ENCODE peak calls at places on chromosomes 7 and 10, in nine cellular contexts. One of them, this sample, is unnamed.
A peak's percentile ranks its signal among the peaks of the same experiment; 100 is the strongest.

GRCh38 chr7:156919132-156919713 is 26.2 kb upstream of the LMBR1 start:
- DNase-seq in RWPE1: no peak
- DNase-seq in iPS-NIHi11: no peak
- DNase-seq in upper lobe of right lung: peak; percentile 49
- DNase-seq in psoas muscle: no peak
- DNase-seq in stimulated activated naive CD8-positive, alpha-beta T cell treated with anti-CD3 and anti-CD28 coated beads, Interleukin-15, Interleukin-2, amounts not matched to agents 100 U/mL and 50 U/mL, for 24 hours: no peak
- DNase-seq in bronchial epithelial cell: no peak
- DNase-seq in gastrocnemius medialis: no peak
- DNase-seq in stimulated activated CD8-positive, alpha-beta memory T cell treated with anti-CD3 and anti-CD28 coated beads, Interleukin-2, amount 100 ng/mL, for 48 hours: no peak
- DNase-seq in this sample: no peak

GRCh38 chr10:129771024-129771423 is 193.1 kb downstream of the EBF3 start:
- DNase-seq in RWPE1: no peak
- DNase-seq in iPS-NIHi11: no peak
- DNase-seq in upper lobe of right lung: no peak
- DNase-seq in psoas muscle: no peak
- DNase-seq in stimulated activated naive CD8-positive, alpha-beta T cell treated with anti-CD3 and anti-CD28 coated beads, Interleukin-15, Interleukin-2, amounts not matched to agents 100 U/mL and 50 U/mL, for 24 hours: no peak
- DNase-seq in bronchial epithelial cell: no peak
- DNase-seq in gastrocnemius medialis: no peak
- DNase-seq in stimulated activated CD8-positive, alpha-beta memory T cell treated with anti-CD3 and anti-CD28 coated beads, Interleukin-2, amount 100 ng/mL, for 48 hours: no peak
- DNase-seq in this sample: no peak

GRCh38 chr7:35630573-35630972 is 64.4 kb downstream of the HERPUD2 start:
- DNase-seq in RWPE1: no peak
- DNase-seq in iPS-NIHi11: no peak
- DNase-seq in upper lobe of right lung: no peak
- DNase-seq in psoas muscle: no peak
- DNase-seq in stimulated activated naive CD8-positive, alpha-beta T cell treated with anti-CD3 and anti-CD28 coated beads, Interleukin-15, Interleukin-2, amounts not matched to agents 100 U/mL and 50 U/mL, for 24 hours: no peak
- DNase-seq in bronchial epithelial cell: peak; percentile 8
- DNase-seq in gastrocnemius medialis: no peak
- DNase-seq in stimulated activated CD8-positive, alpha-beta memory T cell treated with anti-CD3 and anti-CD28 coated beads, Interleukin-2, amount 100 ng/mL, for 48 hours: no peak
- DNase-seq in this sample: peak; percentile 36

GRCh38 chr10:78518224-78518623 is 484.6 kb downstream of the RPS24 start:
- DNase-seq in RWPE1: no peak
- DNase-seq in iPS-NIHi11: no peak
- DNase-seq in upper lobe of right lung: no peak
- DNase-seq in psoas muscle: no peak
- DNase-seq in stimulated activated naive CD8-positive, alpha-beta T cell treated with anti-CD3 and anti-CD28 coated beads, Interleukin-15, Interleukin-2, amounts not matched to agents 100 U/mL and 50 U/mL, for 24 hours: no peak
- DNase-seq in bronchial epithelial cell: no peak
- DNase-seq in gastrocnemius medialis: no peak
- DNase-seq in stimulated activated CD8-positive, alpha-beta memory T cell treated with anti-CD3 and anti-CD28 coated beads, Interleukin-2, amount 100 ng/mL, for 48 hours: no peak
- DNase-seq in this sample: no peak

GRCh38 chr7:148856891-148857290 is 27.2 kb downstream of the EZH2 start:
- DNase-seq in RWPE1: no peak
- DNase-seq in iPS-NIHi11: no peak
- DNase-seq in upper lobe of right lung: no peak
- DNase-seq in psoas muscle: no peak
- DNase-seq in stimulated activated naive CD8-positive, alpha-beta T cell treated with anti-CD3 and anti-CD28 coated beads, Interleukin-15, Interleukin-2, amounts not matched to agents 100 U/mL and 50 U/mL, for 24 hours: no peak
- DNase-seq in bronchial epithelial cell: no peak
- DNase-seq in gastrocnemius medialis: no peak
- DNase-seq in stimulated activated CD8-positive, alpha-beta memory T cell treated with anti-CD3 and anti-CD28 coated beads, Interleukin-2, amount 100 ng/mL, for 48 hours: no peak
- DNase-seq in this sample: no peak

GRCh38 chr7:42876182-42877068 is 35.4 kb downstream of the C7orf25 start:
- DNase-seq in RWPE1: peak; percentile 57
- DNase-seq in iPS-NIHi11: peak; percentile 65
- DNase-seq in upper lobe of right lung: no peak
- DNase-seq in psoas muscle: no peak
- DNase-seq in stimulated activated naive CD8-positive, alpha-beta T cell treated with anti-CD3 and anti-CD28 coated beads, Interleukin-15, Interleukin-2, amounts not matched to agents 100 U/mL and 50 U/mL, for 24 hours: peak; percentile 73
- DNase-seq in bronchial epithelial cell: peak; percentile 66
- DNase-seq in gastrocnemius medialis: no peak
- DNase-seq in stimulated activated CD8-positive, alpha-beta memory T cell treated with anti-CD3 and anti-CD28 coated beads, Interleukin-2, amount 100 ng/mL, for 48 hours: peak; percentile 26
- DNase-seq in this sample: peak; percentile 50

GRCh38 chr7:47513741-47514241 is 68.1 kb downstream of the TNS3 start:
- DNase-seq in RWPE1: no peak
- DNase-seq in iPS-NIHi11: no peak
- DNase-seq in upper lobe of right lung: no peak
- DNase-seq in psoas muscle: no peak
- DNase-seq in stimulated activated naive CD8-positive, alpha-beta T cell treated with anti-CD3 and anti-CD28 coated beads, Interleukin-15, Interleukin-2, amounts not matched to agents 100 U/mL and 50 U/mL, for 24 hours: no peak
- DNase-seq in bronchial epithelial cell: peak; percentile 37
- DNase-seq in gastrocnemius medialis: no peak
- DNase-seq in stimulated activated CD8-positive, alpha-beta memory T cell treated with anti-CD3 and anti-CD28 coated beads, Interleukin-2, amount 100 ng/mL, for 48 hours: no peak
- DNase-seq in this sample: peak; percentile 70

GRCh38 chr7:84294907-84295455 is 100.4 kb upstream of the SEMA3A start:
- DNase-seq in RWPE1: no peak
- DNase-seq in iPS-NIHi11: no peak
- DNase-seq in upper lobe of right lung: no peak
- DNase-seq in psoas muscle: no peak
- DNase-seq in stimulated activated naive CD8-positive, alpha-beta T cell treated with anti-CD3 and anti-CD28 coated beads, Interleukin-15, Interleukin-2, amounts not matched to agents 100 U/mL and 50 U/mL, for 24 hours: no peak
- DNase-seq in bronchial epithelial cell: no peak
- DNase-seq in gastrocnemius medialis: no peak
- DNase-seq in stimulated activated CD8-positive, alpha-beta memory T cell treated with anti-CD3 and anti-CD28 coated beads, Interleukin-2, amount 100 ng/mL, for 48 hours: no peak
- DNase-seq in this sample: no peak

GRCh38 chr10:129967579-129968019 is 3.5 kb upstream of the EBF3 start:
- DNase-seq in RWPE1: no peak
- DNase-seq in iPS-NIHi11: no peak
- DNase-seq in upper lobe of right lung: no peak
- DNase-seq in psoas muscle: no peak
- DNase-seq in stimulated activated naive CD8-positive, alpha-beta T cell treated with anti-CD3 and anti-CD28 coated beads, Interleukin-15, Interleukin-2, amounts not matched to agents 100 U/mL and 50 U/mL, for 24 hours: no peak
- DNase-seq in bronchial epithelial cell: no peak
- DNase-seq in gastrocnemius medialis: no peak
- DNase-seq in stimulated activated CD8-positive, alpha-beta memory T cell treated with anti-CD3 and anti-CD28 coated beads, Interleukin-2, amount 100 ng/mL, for 48 hours: no peak
- DNase-seq in this sample: no peak